ENCODE peak calls at places on chromosomes 12 and 14, in nine cellular contexts. E is activated CD4-positive, alpha-beta T cell treated with anti-CD3 and anti-CD28 coated beads for 36 hours; S is NCI-H524; Z is stimulated activated effector memory CD8-positive, alpha-beta T cell treated with anti-CD3 and anti-CD28 coated beads, Interleukin-12 subunit alpha, Interleukin-12 subunit beta, amount 100 ng/mL, for 72 hours; A is iPS-NIHi11; U is activated naive CD4-positive, alpha-beta T cell; L is NCI-H1436 treated with DMSO at 0.1 percent for 48 hours; X is NCI-H526; W is cardiac muscle cell. Y is an unnamed sample.
A peak's percentile ranks its signal among the peaks of the same experiment; 100 is the strongest.

GRCh38 chr12:33967760-33968159 is 54.5 kb upstream of the ALG10 start:
- DNase-seq in E (no peak), S (no peak), Z (no peak), A (no peak), U (no peak), L (no peak), X (no peak), W (no peak), Y (no peak)

GRCh38 chr14:103404032-103404918 is 19.1 kb downstream of the MARK3 start:
- DNase-seq in E (no peak), S (no peak), Z (no peak), A (no peak), U (no peak), L (no peak), X (no peak), W (no peak), Y (no peak)

GRCh38 chr12:47949441-47950341 is 13.7 kb upstream of the TMEM106C start:
- DNase-seq in E (peak; percentile 78), S (peak; percentile 7), Z (peak; percentile 38), A (peak; percentile 96), U (no peak), L (peak; percentile 32), X (peak; percentile 83), W (peak; percentile 85), Y (peak; percentile 69)

GRCh38 chr12:54428050-54429013 is 9.3 kb upstream of the ITGA5 start:
- DNase-seq in E (peak; percentile 35), S (no peak), Z (no peak), A (peak; percentile 51), U (no peak), L (no peak), X (peak; percentile 12), W (no peak), Y (no peak)

GRCh38 chr14:35197015-35197414 is 74.7 kb downstream of the PRORP start:
- DNase-seq in E (no peak), S (no peak), Z (no peak), A (no peak), U (no peak), L (no peak), X (no peak), W (no peak), Y (peak; percentile 31)

GRCh38 chr12:6699989-6700645 is 498 bp downstream of the PIANP start:
- DNase-seq in E (peak; percentile 45), S (no peak), Z (no peak), A (peak; percentile 85), U (no peak), L (no peak), X (peak; percentile 58), W (peak; percentile 49), Y (no peak)

GRCh38 chr12:19841451-19841850 is 402.2 kb downstream of the AEBP2 start:
- DNase-seq in E (no peak), S (no peak), Z (no peak), A (no peak), U (no peak), L (no peak), X (no peak), W (no peak), Y (no peak)

GRCh38 chr12:121530600-121531355 is 50.0 kb downstream of the KDM2B start:
- DNase-seq in E (peak; percentile 81), S (no peak), Z (peak; percentile 44), A (peak; percentile 72), U (no peak), L (no peak), X (no peak), W (no peak), Y (no peak)

GRCh38 chr12:3137268-3137761 is 60.1 kb downstream of the TSPAN9 start:
- DNase-seq in E (no peak), S (no peak), Z (no peak), A (peak; percentile 46), U (no peak), L (no peak), X (no peak), W (peak; percentile 34), Y (no peak)

GRCh38 chr12:108403952-108404351 is 64.8 kb upstream of the CMKLR1 start:
- DNase-seq in E (no peak), S (no peak), Z (no peak), A (peak; percentile 84), U (no peak), L (no peak), X (no peak), W (peak; percentile 39), Y (no peak)

GRCh38 chr14:63632932-63633514 is 8.6 kb downstream of the WDR89 start:
- DNase-seq in E (no peak), S (no peak), Z (no peak), A (peak; percentile 23), U (no peak), L (no peak), X (peak; percentile 62), W (no peak), Y (peak; percentile 21)

GRCh38 chr12:67433393-67434175 is 164.4 kb downstream of the CAND1 start:
- DNase-seq in E (no peak), S (no peak), Z (no peak), A (no peak), U (no peak), L (no peak), X (no peak), W (no peak), Y (no peak)

GRCh38 chr12:125015680-125016310 is 22.4 kb downstream of the BRI3BP start:
- DNase-seq in E (no peak), S (no peak), Z (no peak), A (no peak), U (no peak), L (peak; percentile 85), X (no peak), W (no peak), Y (no peak)

GRCh38 chr14:20757963-20758362 is 10.2 kb upstream of the EDDM3B start:
- DNase-seq in E (peak; percentile 54), S (no peak), Z (no peak), A (peak; percentile 64), U (no peak), L (no peak), X (no peak), W (peak; percentile 21), Y (no peak)

GRCh38 chr12:19898009-19898408 is 458.7 kb downstream of the AEBP2 start:
- DNase-seq in E (no peak), S (no peak), Z (no peak), A (no peak), U (no peak), L (no peak), X (no peak), W (no peak), Y (no peak)

GRCh38 chr12:20628388-20628787 is 66.7 kb upstream of the SLCO1C1 start:
- DNase-seq in E (no peak), S (no peak), Z (no peak), A (peak; percentile 14), U (no peak), L (no peak), X (no peak), W (peak; percentile 62), Y (no peak)

GRCh38 chr12:109951751-109952150 is 44.4 kb downstream of the GIT2 start:
- DNase-seq in E (no peak), S (no peak), Z (no peak), A (peak; percentile 42), U (no peak), L (no peak), X (no peak), W (peak; percentile 55), Y (no peak)

GRCh38 chr14:104805941-104806624 is 5.2 kb downstream of the ZBTB42 start:
- DNase-seq in E (no peak), S (no peak), Z (no peak), A (no peak), U (no peak), L (no peak), X (no peak), W (no peak), Y (no peak)

GRCh38 chr12:49801141-49802063 is 26.8 kb downstream of the NCKAP5L start:
- DNase-seq in E (no peak), S (no peak), Z (no peak), A (no peak), U (no peak), L (no peak), X (no peak), W (no peak), Y (no peak)

GRCh38 chr12:70948976-70949336 is 28.4 kb upstream of the PTPRR start:
- DNase-seq in E (no peak), S (no peak), Z (no peak), A (no peak), U (no peak), L (no peak), X (no peak), W (no peak), Y (no peak)

GRCh38 chr14:25050494-25051170 is 685 bp upstream of the STXBP6 start:
- DNase-seq in E (no peak), S (no peak), Z (no peak), A (peak; percentile 47), U (no peak), L (no peak), X (no peak), W (peak; percentile 23), Y (no peak)

GRCh38 chr14:56809262-56810215 is 740 bp downstream of the OTX2 start:
- DNase-seq in E (no peak), S (no peak), Z (no peak), A (no peak), U (no peak), L (no peak), X (no peak), W (no peak), Y (no peak)

GRCh38 chr12:93918262-93918661 is 230.1 kb upstream of the PLXNC1 start:
- DNase-seq in E (no peak), S (no peak), Z (no peak), A (no peak), U (no peak), L (no peak), X (no peak), W (no peak), Y (no peak)

GRCh38 chr12:29241821-29242591 is 92.9 kb downstream of the FAR2 start:
- DNase-seq in E (peak; percentile 42), S (peak; percentile 82), Z (no peak), A (peak; percentile 24), U (no peak), L (no peak), X (no peak), W (peak; percentile 35), Y (peak; percentile 20)

GRCh38 chr12:104314242-104314614 is 10.7 kb downstream of the EID3 start:
- DNase-seq in E (no peak), S (no peak), Z (no peak), A (no peak), U (no peak), L (no peak), X (no peak), W (no peak), Y (no peak)

GRCh38 chr14:77106666-77107065 is 8.6 kb downstream of the CIPC start:
- DNase-seq in E (no peak), S (no peak), Z (no peak), A (no peak), U (no peak), L (no peak), X (no peak), W (no peak), Y (no peak)

GRCh38 chr12:61097991-61098580 is 1162.1 kb upstream of the USP15 start:
- DNase-seq in E (no peak), S (no peak), Z (no peak), A (peak; percentile 5), U (no peak), L (no peak), X (no peak), W (peak; percentile 29), Y (no peak)

GRCh38 chr12:105091495-105092206 is 7.4 kb upstream of the ALDH1L2 start:
- DNase-seq in E (no peak), S (no peak), Z (no peak), A (no peak), U (no peak), L (no peak), X (no peak), W (no peak), Y (no peak)

GRCh38 chr14:75711134-75711795 is 50.2 kb downstream of the TTLL5 start:
- DNase-seq in E (peak; percentile 36), S (peak; percentile 51), Z (no peak), A (peak; percentile 50), U (no peak), L (no peak), X (peak; percentile 7), W (peak; percentile 62), Y (peak; percentile 42)

GRCh38 chr12:2363836-2364565 is 311.2 kb downstream of the CACNA1C start:
- DNase-seq in E (no peak), S (no peak), Z (no peak), A (no peak), U (no peak), L (no peak), X (no peak), W (no peak), Y (no peak)

GRCh38 chr12:109127533-109128242 is 11.3 kb downstream of the ACACB start:
- DNase-seq in E (no peak), S (no peak), Z (no peak), A (no peak), U (no peak), L (no peak), X (no peak), W (no peak), Y (no peak)

Y was measured in NCI-H460.